ENCODE peak calls at places on chromosomes 13 and 19, in six cellular contexts. W, B, L, K, D and O are unnamed samples. For H3K9me3, the result is how much of the 10 kb centered on the place peaks cover.

GRCh38 chr13:26589754-26590153 is 32.3 kb downstream of the WASF3 start:
- DNase-seq in D (no peak), B (no peak), W (no peak), K (peak), L (peak), O (no peak)

GRCh38 chr19:28239270-28239669 is 973.7 kb downstream of the UQCRFS1 start:
- DNase-seq in L (no peak), B (no peak), K (no peak), W (no peak), D (no peak), O (no peak)

GRCh38 chr13:27578121-27579030 is 42.0 kb downstream of the LNX2 start:
- DNase-seq in B (peak), L (no peak), W (no peak), K (peak), D (no peak), O (no peak)

GRCh38 chr19:16143399-16144215 is at the start of gene HSH2D:
- DNase-seq in D (peak), B (no peak), W (no peak), K (no peak), L (peak), O (no peak)

GRCh38 chr19:6424190-6424938 is at the start of gene KHSRP:
- DNase-seq in L (no peak), W (no peak), B (no peak), K (no peak), D (no peak), O (no peak)

GRCh38 chr19:39671739-39672363 is 16.1 kb downstream of the LGALS16 start:
- DNase-seq in B (peak), K (peak), L (peak), D (no peak), W (no peak), O (peak)

GRCh38 chr13:34376483-34376882 is 558.5 kb downstream of the RFC3 start:
- DNase-seq in B (no peak), D (no peak), K (no peak), W (no peak), L (no peak), O (no peak)

GRCh38 chr13:112368883-112369282 is 7.3 kb upstream of the SPACA7 start:
- DNase-seq in B (no peak), D (no peak), W (no peak), L (no peak), K (no peak), O (peak)

GRCh38 chr19:38669532-38669931 is 22.1 kb downstream of the ACTN4 start:
- DNase-seq in K (no peak), W (no peak), D (no peak), B (no peak), L (peak), O (no peak)

GRCh38 chr19:28443361-28443760 is 769.6 kb downstream of the UQCRFS1 start:
- DNase-seq in L (no peak), W (no peak), B (no peak), K (no peak), D (no peak), O (no peak)

GRCh38 chr13:98773053-98773452 is 20.6 kb upstream of the SLC15A1 start:
- DNase-seq in L (no peak), K (no peak), B (no peak), D (no peak), W (no peak), O (no peak)

GRCh38 chr13:113421673-113422270 is 31.5 kb downstream of the ADPRHL1 start:
- DNase-seq in L (no peak), K (peak), B (no peak), D (no peak), W (no peak), O (no peak)

GRCh38 chr19:6963259-6963852 is 57.9 kb downstream of the MBD3L2B start:
- DNase-seq in B (no peak), K (no peak), W (no peak), D (no peak), L (no peak), O (no peak)

DNA sequence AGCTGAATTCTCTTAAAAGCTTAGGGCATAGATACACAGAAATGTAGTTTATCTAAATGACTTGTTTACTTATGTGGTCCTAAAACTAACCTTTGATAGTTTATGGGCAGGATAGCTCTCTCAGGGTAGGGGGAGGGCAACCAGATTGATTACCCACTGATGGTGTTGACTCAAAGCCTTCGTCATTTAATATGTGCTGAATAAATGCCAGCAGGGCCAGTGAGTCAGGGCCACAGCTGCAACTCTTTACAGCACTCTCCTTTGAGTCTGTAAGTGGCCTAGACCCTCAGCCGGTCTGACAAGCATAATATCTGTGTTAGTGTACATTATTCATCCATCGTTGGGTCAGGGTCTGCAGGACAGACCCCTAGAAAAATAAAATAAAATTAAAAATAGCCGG is 128.5 kb downstream of the ZNF675 start:
- DNase-seq in K (no peak), W (no peak), B (no peak), D (no peak), L (no peak), O (no peak)
- H3K9me3 ChIP-seq in K (under half), W (under half), B (under half), D (under half), L (under half), O (under half)

DNA sequence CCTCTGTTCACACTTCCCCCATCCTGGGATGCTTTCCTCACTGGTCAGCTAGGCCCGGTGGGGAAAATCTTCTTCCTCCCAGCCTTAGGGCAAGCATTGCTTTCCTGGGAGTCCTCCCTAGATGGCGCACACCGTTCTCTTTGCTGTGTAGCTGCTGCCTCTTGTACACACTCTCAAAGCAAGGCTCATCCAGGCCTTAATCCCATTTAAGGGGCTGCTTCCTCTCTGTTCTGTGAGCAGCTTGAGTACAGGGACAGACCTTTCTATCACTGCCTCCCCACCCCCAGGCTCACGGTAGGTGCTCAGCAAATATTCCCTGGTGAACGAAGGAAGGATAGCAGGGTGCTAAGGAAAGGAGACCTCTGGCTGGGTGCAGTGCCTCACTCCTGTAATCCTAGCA is 11.0 kb downstream of the SLC7A10 start:
- DNase-seq in W (no peak), K (peak), D (no peak), B (peak), L (no peak), O (no peak)
- TF ChIP-seq CTCF in W (no peak), K (peak), D (no peak), B (peak), L (no peak), O (no peak)

GRCh38 chr13:67330149-67330548 is 100.0 kb upstream of the PCDH9 start:
- DNase-seq in K (no peak), W (no peak), B (no peak), L (no peak), D (no peak), O (no peak)

GRCh38 chr13:67328895-67329294 is 98.8 kb upstream of the PCDH9 start:
- DNase-seq in W (no peak), L (no peak), B (no peak), D (no peak), K (no peak), O (no peak)
- TF ChIP-seq POLR2A in W (no peak), L (no peak), B (no peak), D (no peak), K (no peak), O (no peak)

DNA sequence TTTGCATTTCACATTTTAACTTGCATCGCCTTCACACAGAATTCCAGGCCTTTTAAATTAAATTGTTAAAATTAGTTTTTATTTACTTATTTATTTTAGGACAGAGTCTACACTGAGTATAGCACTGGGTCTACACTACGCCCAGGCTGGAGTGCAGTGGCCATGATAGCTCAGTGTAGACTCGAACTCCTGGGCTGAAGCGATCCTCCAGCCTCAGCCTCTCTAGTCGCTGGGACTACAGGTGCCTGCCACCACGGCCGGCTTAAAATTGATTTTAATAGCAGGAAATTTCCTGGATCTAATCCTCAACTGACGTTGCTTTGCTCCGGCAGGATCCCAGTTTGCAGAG is 301 bp upstream of the ZNF610 start:
- DNase-seq in B (no peak), L (no peak), K (no peak), D (no peak), W (no peak), O (no peak)
- H3K9me3 ChIP-seq in B (half or more), L (under half), K (under half), D (under half), W (under half), O (under half)

DNA sequence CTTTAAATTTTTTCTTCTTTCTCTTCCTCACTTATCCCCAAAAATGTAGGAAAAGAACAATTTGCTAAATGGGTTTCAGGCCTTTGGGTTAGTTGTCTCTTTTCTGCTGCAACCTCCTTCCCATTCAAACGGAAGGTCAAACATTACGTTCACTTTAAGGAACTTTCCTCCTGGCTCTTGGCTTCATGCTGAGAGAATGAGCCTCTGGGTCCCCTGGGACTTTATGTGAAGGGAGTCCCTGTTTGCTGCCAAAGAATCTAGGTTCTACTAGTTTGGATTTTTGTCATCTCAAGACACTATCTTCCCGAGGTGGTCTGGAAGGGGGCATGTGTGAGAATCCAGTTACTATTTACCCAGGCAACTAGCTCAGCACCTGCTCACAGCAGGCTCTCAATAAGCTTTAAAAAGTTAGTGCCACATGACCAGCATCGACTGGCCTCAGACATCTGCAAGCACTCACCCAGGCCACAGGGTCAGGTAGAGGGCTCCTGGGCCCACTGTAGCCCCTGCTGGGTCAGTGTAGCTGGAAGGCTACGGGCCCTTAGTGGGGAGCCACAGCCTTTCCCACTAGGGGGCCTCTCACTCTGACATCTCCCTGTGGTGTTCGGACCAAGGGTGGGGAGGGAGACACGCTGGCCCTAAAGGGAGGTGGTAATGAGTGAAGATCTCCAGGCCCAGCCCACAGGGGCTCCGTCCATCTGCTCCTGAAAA is 40.5 kb downstream of the FAM124A start:
- DNase-seq in D (no peak), W (no peak), K (no peak), B (no peak), L (no peak), O (no peak)
- TF ChIP-seq CTCF in D (no peak), W (no peak), K (no peak), B (no peak), L (no peak), O (no peak)